ENCODE peak calls at places on chromosome 16, in ten cellular contexts. One of them, this sample, is unnamed.

GRCh38 chr16:48481772-48482171 is 96.6 kb upstream of the SIAH1 start:
- DNase-seq in adrenal gland: no peak
- DNase-seq in upper lobe of right lung: no peak
- DNase-seq in activated CD8-positive, alpha-beta T cell treated with anti-CD3 and anti-CD28 coated beads for 36 hours: no peak
- DNase-seq in psoas muscle: no peak
- DNase-seq in pancreas: no peak
- DNase-seq in dorsolateral prefrontal cortex: no peak
- DNase-seq in AG09309: no peak
- DNase-seq in uterus: no peak
- DNase-seq in neural progenitor cell: no peak
- DNase-seq in this sample: no peak

GRCh38 chr16:81026429-81026828 is 9.2 kb upstream of the ATMIN start:
- DNase-seq in adrenal gland: no peak
- DNase-seq in upper lobe of right lung: no peak
- DNase-seq in activated CD8-positive, alpha-beta T cell treated with anti-CD3 and anti-CD28 coated beads for 36 hours: no peak
- DNase-seq in psoas muscle: no peak
- DNase-seq in pancreas: no peak
- DNase-seq in dorsolateral prefrontal cortex: no peak
- DNase-seq in AG09309: no peak
- DNase-seq in uterus: no peak
- DNase-seq in neural progenitor cell: no peak
- DNase-seq in this sample: no peak

GRCh38 chr16:54512461-54512860 is 225.9 kb upstream of the IRX3 start:
- DNase-seq in adrenal gland: no peak
- DNase-seq in upper lobe of right lung: no peak
- DNase-seq in activated CD8-positive, alpha-beta T cell treated with anti-CD3 and anti-CD28 coated beads for 36 hours: no peak
- DNase-seq in psoas muscle: no peak
- DNase-seq in pancreas: no peak
- DNase-seq in dorsolateral prefrontal cortex: no peak
- DNase-seq in AG09309: no peak
- DNase-seq in uterus: no peak
- DNase-seq in neural progenitor cell: no peak
- DNase-seq in this sample: no peak

GRCh38 chr16:46765050-46765449 is 16.9 kb upstream of the MYLK3 start:
- DNase-seq in adrenal gland: no peak
- DNase-seq in upper lobe of right lung: no peak
- DNase-seq in activated CD8-positive, alpha-beta T cell treated with anti-CD3 and anti-CD28 coated beads for 36 hours: no peak
- DNase-seq in psoas muscle: no peak
- DNase-seq in pancreas: no peak
- DNase-seq in dorsolateral prefrontal cortex: no peak
- DNase-seq in AG09309: peak; percentile 20
- DNase-seq in uterus: no peak
- DNase-seq in neural progenitor cell: no peak
- DNase-seq in this sample: no peak

GRCh38 chr16:27308792-27309191 is 5.0 kb upstream of the IL4R start:
- DNase-seq in adrenal gland: no peak
- DNase-seq in upper lobe of right lung: no peak
- DNase-seq in activated CD8-positive, alpha-beta T cell treated with anti-CD3 and anti-CD28 coated beads for 36 hours: no peak
- DNase-seq in psoas muscle: no peak
- DNase-seq in pancreas: no peak
- DNase-seq in dorsolateral prefrontal cortex: no peak
- DNase-seq in AG09309: no peak
- DNase-seq in uterus: no peak
- DNase-seq in neural progenitor cell: no peak
- DNase-seq in this sample: no peak

GRCh38 chr16:84138824-84139627 is 6.0 kb downstream of the HSDL1 start:
- DNase-seq in adrenal gland: peak; percentile 70
- DNase-seq in upper lobe of right lung: no peak
- DNase-seq in activated CD8-positive, alpha-beta T cell treated with anti-CD3 and anti-CD28 coated beads for 36 hours: peak; percentile 78
- DNase-seq in psoas muscle: peak; percentile 71
- DNase-seq in pancreas: no peak
- DNase-seq in dorsolateral prefrontal cortex: no peak
- DNase-seq in AG09309: no peak
- DNase-seq in uterus: no peak
- DNase-seq in neural progenitor cell: peak; percentile 37
- DNase-seq in this sample: no peak

GRCh38 chr16:85916141-85916890 is 17.4 kb downstream of the IRF8 start:
- DNase-seq in adrenal gland: peak; percentile 65
- DNase-seq in upper lobe of right lung: peak; percentile 90
- DNase-seq in activated CD8-positive, alpha-beta T cell treated with anti-CD3 and anti-CD28 coated beads for 36 hours: no peak
- DNase-seq in psoas muscle: no peak
- DNase-seq in pancreas: peak; percentile 91
- DNase-seq in dorsolateral prefrontal cortex: no peak
- DNase-seq in AG09309: no peak
- DNase-seq in uterus: no peak
- DNase-seq in neural progenitor cell: no peak
- DNase-seq in this sample: peak; percentile 64

GRCh38 chr16:72590179-72590937 is 418.4 kb upstream of the PMFBP1 start:
- DNase-seq in adrenal gland: no peak
- DNase-seq in upper lobe of right lung: no peak
- DNase-seq in activated CD8-positive, alpha-beta T cell treated with anti-CD3 and anti-CD28 coated beads for 36 hours: no peak
- DNase-seq in psoas muscle: no peak
- DNase-seq in pancreas: no peak
- DNase-seq in dorsolateral prefrontal cortex: no peak
- DNase-seq in AG09309: no peak
- DNase-seq in uterus: no peak
- DNase-seq in neural progenitor cell: no peak
- DNase-seq in this sample: no peak

GRCh38 chr16:66441586-66442375 is 14.7 kb downstream of the BEAN1 start:
- DNase-seq in adrenal gland: no peak
- DNase-seq in upper lobe of right lung: no peak
- DNase-seq in activated CD8-positive, alpha-beta T cell treated with anti-CD3 and anti-CD28 coated beads for 36 hours: no peak
- DNase-seq in psoas muscle: no peak
- DNase-seq in pancreas: no peak
- DNase-seq in dorsolateral prefrontal cortex: no peak
- DNase-seq in AG09309: peak; percentile 5
- DNase-seq in uterus: no peak
- DNase-seq in neural progenitor cell: no peak
- DNase-seq in this sample: no peak

GRCh38 chr16:66446737-66447136 is 19.6 kb downstream of the BEAN1 start:
- DNase-seq in adrenal gland: no peak
- DNase-seq in upper lobe of right lung: peak; percentile 35
- DNase-seq in activated CD8-positive, alpha-beta T cell treated with anti-CD3 and anti-CD28 coated beads for 36 hours: no peak
- DNase-seq in psoas muscle: no peak
- DNase-seq in pancreas: no peak
- DNase-seq in dorsolateral prefrontal cortex: no peak
- DNase-seq in AG09309: no peak
- DNase-seq in uterus: no peak
- DNase-seq in neural progenitor cell: no peak
- DNase-seq in this sample: no peak

GRCh38 chr16:66442502-66443268 is 15.6 kb downstream of the BEAN1 start:
- DNase-seq in adrenal gland: no peak
- DNase-seq in upper lobe of right lung: peak; percentile 22
- DNase-seq in activated CD8-positive, alpha-beta T cell treated with anti-CD3 and anti-CD28 coated beads for 36 hours: no peak
- DNase-seq in psoas muscle: no peak
- DNase-seq in pancreas: no peak
- DNase-seq in dorsolateral prefrontal cortex: no peak
- DNase-seq in AG09309: no peak
- DNase-seq in uterus: no peak
- DNase-seq in neural progenitor cell: no peak
- DNase-seq in this sample: no peak

GRCh38 chr16:66443269-66443652 is 16.2 kb downstream of the BEAN1 start:
- DNase-seq in adrenal gland: no peak
- DNase-seq in upper lobe of right lung: peak; percentile 29
- DNase-seq in activated CD8-positive, alpha-beta T cell treated with anti-CD3 and anti-CD28 coated beads for 36 hours: no peak
- DNase-seq in psoas muscle: no peak
- DNase-seq in pancreas: no peak
- DNase-seq in dorsolateral prefrontal cortex: no peak
- DNase-seq in AG09309: no peak
- DNase-seq in uterus: no peak
- DNase-seq in neural progenitor cell: no peak
- DNase-seq in this sample: no peak

GRCh38 chr16:66444049-66444481 is 17.0 kb downstream of the BEAN1 start:
- DNase-seq in adrenal gland: no peak
- DNase-seq in upper lobe of right lung: no peak
- DNase-seq in activated CD8-positive, alpha-beta T cell treated with anti-CD3 and anti-CD28 coated beads for 36 hours: no peak
- DNase-seq in psoas muscle: no peak
- DNase-seq in pancreas: no peak
- DNase-seq in dorsolateral prefrontal cortex: no peak
- DNase-seq in AG09309: no peak
- DNase-seq in uterus: no peak
- DNase-seq in neural progenitor cell: peak; percentile 72
- DNase-seq in this sample: no peak
- TF ChIP-seq CTCF in adrenal gland: no peak
- TF ChIP-seq CTCF in upper lobe of right lung: no peak
- TF ChIP-seq CTCF in activated CD8-positive, alpha-beta T cell treated with anti-CD3 and anti-CD28 coated beads for 36 hours: no peak
- TF ChIP-seq CTCF in psoas muscle: no peak
- TF ChIP-seq CTCF in pancreas: no peak
- TF ChIP-seq CTCF in dorsolateral prefrontal cortex: no peak
- TF ChIP-seq CTCF in AG09309: no peak
- TF ChIP-seq CTCF in uterus: no peak
- TF ChIP-seq CTCF in neural progenitor cell: peak; percentile 37
- TF ChIP-seq CTCF in this sample: peak; percentile 21

GRCh38 chr16:30896890-30897730 is 696 bp downstream of the CTF1 start:
- DNase-seq in adrenal gland: peak; percentile 95
- DNase-seq in upper lobe of right lung: peak; percentile 95
- DNase-seq in activated CD8-positive, alpha-beta T cell treated with anti-CD3 and anti-CD28 coated beads for 36 hours: peak; percentile 88
- DNase-seq in psoas muscle: peak; percentile 96
- DNase-seq in pancreas: peak; percentile 91
- DNase-seq in dorsolateral prefrontal cortex: peak; percentile 91
- DNase-seq in AG09309: peak; percentile 52
- DNase-seq in uterus: peak; percentile 89
- DNase-seq in neural progenitor cell: peak; percentile 98
- DNase-seq in this sample: peak; percentile 95
- TF ChIP-seq CTCF in adrenal gland: no peak
- TF ChIP-seq CTCF in upper lobe of right lung: no peak
- TF ChIP-seq CTCF in activated CD8-positive, alpha-beta T cell treated with anti-CD3 and anti-CD28 coated beads for 36 hours: no peak
- TF ChIP-seq CTCF in psoas muscle: no peak
- TF ChIP-seq CTCF in pancreas: no peak
- TF ChIP-seq CTCF in dorsolateral prefrontal cortex: peak; percentile 38
- TF ChIP-seq CTCF in AG09309: no peak
- TF ChIP-seq CTCF in uterus: no peak
- TF ChIP-seq CTCF in neural progenitor cell: no peak
- TF ChIP-seq CTCF in this sample: no peak

GRCh38 chr16:2856686-2857450 is 1.1 kb downstream of the PRSS22 start:
- DNase-seq in adrenal gland: no peak
- DNase-seq in upper lobe of right lung: no peak
- DNase-seq in activated CD8-positive, alpha-beta T cell treated with anti-CD3 and anti-CD28 coated beads for 36 hours: no peak
- DNase-seq in psoas muscle: peak; percentile 28
- DNase-seq in pancreas: no peak
- DNase-seq in dorsolateral prefrontal cortex: no peak
- DNase-seq in AG09309: no peak
- DNase-seq in uterus: no peak
- DNase-seq in neural progenitor cell: no peak
- DNase-seq in this sample: no peak

GRCh38 chr16:2859686-2860265 is 1.8 kb upstream of the PRSS22 start:
- DNase-seq in adrenal gland: no peak
- DNase-seq in upper lobe of right lung: no peak
- DNase-seq in activated CD8-positive, alpha-beta T cell treated with anti-CD3 and anti-CD28 coated beads for 36 hours: no peak
- DNase-seq in psoas muscle: peak; percentile 22
- DNase-seq in pancreas: no peak
- DNase-seq in dorsolateral prefrontal cortex: no peak
- DNase-seq in AG09309: no peak
- DNase-seq in uterus: no peak
- DNase-seq in neural progenitor cell: no peak
- DNase-seq in this sample: no peak

GRCh38 chr16:2857451-2858244 is at the start of gene PRSS22:
- DNase-seq in adrenal gland: no peak
- DNase-seq in upper lobe of right lung: peak; percentile 87
- DNase-seq in activated CD8-positive, alpha-beta T cell treated with anti-CD3 and anti-CD28 coated beads for 36 hours: no peak
- DNase-seq in psoas muscle: peak; percentile 44
- DNase-seq in pancreas: peak; percentile 83
- DNase-seq in dorsolateral prefrontal cortex: no peak
- DNase-seq in AG09309: no peak
- DNase-seq in uterus: no peak
- DNase-seq in neural progenitor cell: peak; percentile 38
- DNase-seq in this sample: no peak

GRCh38 chr16:2856061-2856670 is 1.8 kb downstream of the PRSS22 start:
- DNase-seq in adrenal gland: no peak
- DNase-seq in upper lobe of right lung: no peak
- DNase-seq in activated CD8-positive, alpha-beta T cell treated with anti-CD3 and anti-CD28 coated beads for 36 hours: peak; percentile 39
- DNase-seq in psoas muscle: peak; percentile 39
- DNase-seq in pancreas: peak; percentile 67
- DNase-seq in dorsolateral prefrontal cortex: no peak
- DNase-seq in AG09309: no peak
- DNase-seq in uterus: no peak
- DNase-seq in neural progenitor cell: no peak
- DNase-seq in this sample: no peak

DNA sequence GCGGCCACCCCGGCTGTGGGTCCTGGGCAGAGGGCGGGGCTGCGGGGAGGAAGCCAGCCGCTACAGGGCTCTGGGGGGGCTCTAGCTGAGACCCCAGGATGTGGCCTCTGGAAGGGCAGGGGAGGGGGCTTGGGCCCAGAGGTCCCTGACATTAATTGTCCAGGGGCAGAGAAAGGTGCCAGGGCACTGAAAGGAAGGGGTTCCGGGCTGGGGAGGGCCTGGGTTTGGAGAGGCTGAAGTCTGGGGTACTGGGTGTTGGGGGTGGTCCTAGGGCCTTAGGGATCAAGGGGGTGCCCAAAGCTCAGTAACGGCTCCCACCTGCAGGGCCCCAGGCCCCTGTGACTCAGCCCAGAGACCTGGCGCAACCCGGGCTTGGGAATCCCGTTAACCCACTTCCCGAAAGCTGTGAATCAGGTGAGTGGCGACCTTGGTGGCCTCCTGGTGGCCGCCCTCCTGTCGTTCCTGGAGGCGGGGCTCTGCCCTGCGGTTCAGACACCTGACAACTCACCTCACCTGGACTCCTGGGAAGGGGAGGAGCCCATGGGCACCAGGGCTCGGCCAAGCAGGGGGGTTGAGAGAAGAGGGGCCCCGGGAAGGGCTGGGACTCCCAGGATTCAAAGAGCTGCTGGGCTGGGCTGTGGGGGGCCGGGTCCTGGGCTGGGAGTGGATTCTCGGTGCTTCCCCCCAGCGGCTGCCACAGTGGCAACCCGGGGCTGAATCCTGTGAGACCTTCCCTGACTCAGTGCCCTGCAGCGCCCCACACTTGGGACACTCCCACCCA is 465 bp upstream of the PRSS22 start:
- DNase-seq in adrenal gland: no peak
- DNase-seq in upper lobe of right lung: peak; percentile 93
- DNase-seq in activated CD8-positive, alpha-beta T cell treated with anti-CD3 and anti-CD28 coated beads for 36 hours: no peak
- DNase-seq in psoas muscle: peak; percentile 37
- DNase-seq in pancreas: peak; percentile 95
- DNase-seq in dorsolateral prefrontal cortex: no peak
- DNase-seq in AG09309: no peak
- DNase-seq in uterus: no peak
- DNase-seq in neural progenitor cell: no peak
- DNase-seq in this sample: no peak
- TF ChIP-seq CTCF in adrenal gland: no peak
- TF ChIP-seq CTCF in upper lobe of right lung: no peak
- TF ChIP-seq CTCF in activated CD8-positive, alpha-beta T cell treated with anti-CD3 and anti-CD28 coated beads for 36 hours: no peak
- TF ChIP-seq CTCF in psoas muscle: no peak
- TF ChIP-seq CTCF in pancreas: peak; percentile 50
- TF ChIP-seq CTCF in dorsolateral prefrontal cortex: no peak
- TF ChIP-seq CTCF in AG09309: no peak
- TF ChIP-seq CTCF in uterus: no peak
- TF ChIP-seq CTCF in neural progenitor cell: no peak
- TF ChIP-seq CTCF in this sample: no peak

DNA sequence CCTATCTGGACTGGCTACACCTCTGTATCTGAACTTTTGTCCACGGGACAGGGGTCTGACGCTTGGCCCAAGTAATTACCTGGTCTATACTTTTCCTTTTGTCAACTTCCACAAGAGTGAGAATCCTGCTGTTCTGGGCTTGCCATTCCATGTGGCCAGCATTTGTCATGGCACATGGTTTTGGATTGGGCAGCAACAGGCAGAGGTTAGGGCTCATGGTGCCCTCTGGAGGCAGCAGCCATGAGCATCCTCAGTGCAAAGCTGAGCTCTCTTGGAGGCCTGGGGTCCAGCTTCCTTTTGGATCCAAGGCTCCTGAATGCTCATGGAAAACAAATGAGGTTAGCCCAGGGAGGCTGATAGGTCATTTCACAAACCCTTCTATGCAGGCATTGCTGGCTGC is 7.5 kb upstream of the EDC4 start:
- DNase-seq in adrenal gland: peak; percentile 58
- DNase-seq in upper lobe of right lung: no peak
- DNase-seq in activated CD8-positive, alpha-beta T cell treated with anti-CD3 and anti-CD28 coated beads for 36 hours: peak; percentile 30
- DNase-seq in psoas muscle: peak; percentile 47
- DNase-seq in pancreas: no peak
- DNase-seq in dorsolateral prefrontal cortex: no peak
- DNase-seq in AG09309: no peak
- DNase-seq in uterus: no peak
- DNase-seq in neural progenitor cell: peak; percentile 61
- DNase-seq in this sample: no peak
- TF ChIP-seq CTCF in adrenal gland: peak; percentile 56
- TF ChIP-seq CTCF in upper lobe of right lung: peak; percentile 34
- TF ChIP-seq CTCF in activated CD8-positive, alpha-beta T cell treated with anti-CD3 and anti-CD28 coated beads for 36 hours: peak; percentile 33
- TF ChIP-seq CTCF in psoas muscle: no peak
- TF ChIP-seq CTCF in pancreas: no peak
- TF ChIP-seq CTCF in dorsolateral prefrontal cortex: no peak
- TF ChIP-seq CTCF in AG09309: peak; percentile 59
- TF ChIP-seq CTCF in uterus: no peak
- TF ChIP-seq CTCF in neural progenitor cell: peak; percentile 50
- TF ChIP-seq CTCF in this sample: peak; percentile 61